ENCODE peak calls at places on chromosomes 4 and X, in ten cellular contexts. One of them, this sample, is unnamed.
A peak's percentile ranks its signal among the peaks of the same experiment; 100 is the strongest.

GRCh38 chr4:10055871-10056270 is 34.6 kb upstream of the SLC2A9 start:
- DNase-seq in right cardiac atrium: no peak
- DNase-seq in aorta: no peak
- DNase-seq in CD4-positive, alpha-beta memory T cell: no peak
- DNase-seq in upper lobe of right lung: no peak
- DNase-seq in mesendoderm: no peak
- DNase-seq in PC-3: no peak
- DNase-seq in tibial artery: no peak
- DNase-seq in suprapubic skin: no peak
- DNase-seq in HepG2: no peak
- DNase-seq in this sample: no peak

GRCh38 chrX:9456250-9457074 is 8.4 kb upstream of the TBL1X start:
- DNase-seq in right cardiac atrium: no peak
- DNase-seq in aorta: no peak
- DNase-seq in CD4-positive, alpha-beta memory T cell: peak; percentile 73
- DNase-seq in upper lobe of right lung: no peak
- DNase-seq in mesendoderm: no peak
- DNase-seq in PC-3: peak; percentile 11
- DNase-seq in tibial artery: no peak
- DNase-seq in suprapubic skin: no peak
- DNase-seq in HepG2: peak; percentile 32
- DNase-seq in this sample: peak; percentile 76

GRCh38 chr4:56388311-56388710 is 1.0 kb upstream of the AASDH start:
- DNase-seq in right cardiac atrium: no peak
- DNase-seq in aorta: no peak
- DNase-seq in CD4-positive, alpha-beta memory T cell: no peak
- DNase-seq in upper lobe of right lung: no peak
- DNase-seq in mesendoderm: no peak
- DNase-seq in PC-3: peak; percentile 22
- DNase-seq in tibial artery: no peak
- DNase-seq in suprapubic skin: no peak
- DNase-seq in HepG2: no peak
- DNase-seq in this sample: no peak

GRCh38 chrX:130981836-130982235 is 76.3 kb upstream of the ARHGAP36 start:
- DNase-seq in right cardiac atrium: no peak
- DNase-seq in aorta: no peak
- DNase-seq in CD4-positive, alpha-beta memory T cell: no peak
- DNase-seq in upper lobe of right lung: no peak
- DNase-seq in mesendoderm: no peak
- DNase-seq in PC-3: no peak
- DNase-seq in tibial artery: no peak
- DNase-seq in suprapubic skin: no peak
- DNase-seq in HepG2: no peak
- DNase-seq in this sample: no peak

GRCh38 chrX:70176938-70177533 is at the start of gene DGAT2L6:
- DNase-seq in right cardiac atrium: no peak
- DNase-seq in aorta: no peak
- DNase-seq in CD4-positive, alpha-beta memory T cell: no peak
- DNase-seq in upper lobe of right lung: no peak
- DNase-seq in mesendoderm: no peak
- DNase-seq in PC-3: no peak
- DNase-seq in tibial artery: no peak
- DNase-seq in suprapubic skin: no peak
- DNase-seq in HepG2: no peak
- DNase-seq in this sample: no peak

GRCh38 chr4:6688879-6689505 is 4.7 kb upstream of the S100P start:
- DNase-seq in right cardiac atrium: peak; percentile 62
- DNase-seq in aorta: peak; percentile 66
- DNase-seq in CD4-positive, alpha-beta memory T cell: peak; percentile 64
- DNase-seq in upper lobe of right lung: no peak
- DNase-seq in mesendoderm: peak; percentile 98
- DNase-seq in PC-3: peak; percentile 92
- DNase-seq in tibial artery: no peak
- DNase-seq in suprapubic skin: no peak
- DNase-seq in HepG2: peak; percentile 91
- DNase-seq in this sample: peak; percentile 41

GRCh38 chr4:140642674-140643437 is 74.1 kb upstream of the UCP1 start:
- DNase-seq in right cardiac atrium: peak; percentile 51
- DNase-seq in aorta: no peak
- DNase-seq in CD4-positive, alpha-beta memory T cell: no peak
- DNase-seq in upper lobe of right lung: no peak
- DNase-seq in mesendoderm: no peak
- DNase-seq in PC-3: no peak
- DNase-seq in tibial artery: no peak
- DNase-seq in suprapubic skin: no peak
- DNase-seq in HepG2: no peak
- DNase-seq in this sample: no peak

GRCh38 chr4:173794662-173795061 is 264.6 kb upstream of the HAND2 start:
- DNase-seq in right cardiac atrium: no peak
- DNase-seq in aorta: no peak
- DNase-seq in CD4-positive, alpha-beta memory T cell: no peak
- DNase-seq in upper lobe of right lung: no peak
- DNase-seq in mesendoderm: no peak
- DNase-seq in PC-3: peak; percentile 4
- DNase-seq in tibial artery: no peak
- DNase-seq in suprapubic skin: no peak
- DNase-seq in HepG2: no peak
- DNase-seq in this sample: no peak

GRCh38 chr4:55947254-55947882 is 1.4 kb upstream of the CEP135 start:
- DNase-seq in right cardiac atrium: no peak
- DNase-seq in aorta: no peak
- DNase-seq in CD4-positive, alpha-beta memory T cell: no peak
- DNase-seq in upper lobe of right lung: no peak
- DNase-seq in mesendoderm: no peak
- DNase-seq in PC-3: no peak
- DNase-seq in tibial artery: no peak
- DNase-seq in suprapubic skin: no peak
- DNase-seq in HepG2: no peak
- DNase-seq in this sample: no peak

GRCh38 chr4:17335371-17335770 is 176.5 kb downstream of the QDPR start:
- DNase-seq in right cardiac atrium: no peak
- DNase-seq in aorta: no peak
- DNase-seq in CD4-positive, alpha-beta memory T cell: no peak
- DNase-seq in upper lobe of right lung: no peak
- DNase-seq in mesendoderm: no peak
- DNase-seq in PC-3: no peak
- DNase-seq in tibial artery: no peak
- DNase-seq in suprapubic skin: no peak
- DNase-seq in HepG2: no peak
- DNase-seq in this sample: no peak

DNA sequence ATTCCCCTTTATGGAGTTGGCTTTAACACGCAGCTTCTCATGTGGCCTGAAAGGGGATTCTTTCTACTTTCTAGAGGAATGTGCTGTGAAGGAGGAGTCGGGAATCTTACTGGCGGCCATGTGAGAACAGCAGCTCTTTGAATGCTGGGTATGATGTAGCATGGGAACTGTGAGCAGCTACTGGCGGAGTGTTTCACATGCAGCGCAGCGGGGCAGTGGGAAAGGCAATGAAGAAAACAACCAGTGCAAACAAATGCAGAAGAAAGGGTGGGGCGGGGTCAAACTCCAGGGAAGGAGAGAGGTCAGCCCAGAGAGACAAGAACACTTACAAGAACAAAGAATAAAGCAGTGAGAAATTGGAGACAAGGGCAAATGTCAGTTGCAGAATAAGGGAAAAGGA is 363.8 kb upstream of the FTHL17 start:
- DNase-seq in right cardiac atrium: peak; percentile 48
- DNase-seq in aorta: no peak
- DNase-seq in CD4-positive, alpha-beta memory T cell: no peak
- DNase-seq in upper lobe of right lung: no peak
- DNase-seq in mesendoderm: peak; percentile 95
- DNase-seq in PC-3: no peak
- DNase-seq in tibial artery: no peak
- DNase-seq in suprapubic skin: no peak
- DNase-seq in HepG2: no peak
- DNase-seq in this sample: no peak
- H3K27ac ChIP-seq in right cardiac atrium: no peak overlapping the region
- H3K27ac ChIP-seq in aorta: no peak overlapping the region
- H3K27ac ChIP-seq in CD4-positive, alpha-beta memory T cell: no peak overlapping the region
- H3K27ac ChIP-seq in upper lobe of right lung: no peak overlapping the region
- H3K27ac ChIP-seq in mesendoderm: no peak overlapping the region
- H3K27ac ChIP-seq in PC-3: no peak overlapping the region
- H3K27ac ChIP-seq in tibial artery: no peak overlapping the region
- H3K27ac ChIP-seq in suprapubic skin: no peak overlapping the region
- H3K27ac ChIP-seq in HepG2: no peak overlapping the region
- H3K27ac ChIP-seq in this sample: no peak overlapping the region

DNA sequence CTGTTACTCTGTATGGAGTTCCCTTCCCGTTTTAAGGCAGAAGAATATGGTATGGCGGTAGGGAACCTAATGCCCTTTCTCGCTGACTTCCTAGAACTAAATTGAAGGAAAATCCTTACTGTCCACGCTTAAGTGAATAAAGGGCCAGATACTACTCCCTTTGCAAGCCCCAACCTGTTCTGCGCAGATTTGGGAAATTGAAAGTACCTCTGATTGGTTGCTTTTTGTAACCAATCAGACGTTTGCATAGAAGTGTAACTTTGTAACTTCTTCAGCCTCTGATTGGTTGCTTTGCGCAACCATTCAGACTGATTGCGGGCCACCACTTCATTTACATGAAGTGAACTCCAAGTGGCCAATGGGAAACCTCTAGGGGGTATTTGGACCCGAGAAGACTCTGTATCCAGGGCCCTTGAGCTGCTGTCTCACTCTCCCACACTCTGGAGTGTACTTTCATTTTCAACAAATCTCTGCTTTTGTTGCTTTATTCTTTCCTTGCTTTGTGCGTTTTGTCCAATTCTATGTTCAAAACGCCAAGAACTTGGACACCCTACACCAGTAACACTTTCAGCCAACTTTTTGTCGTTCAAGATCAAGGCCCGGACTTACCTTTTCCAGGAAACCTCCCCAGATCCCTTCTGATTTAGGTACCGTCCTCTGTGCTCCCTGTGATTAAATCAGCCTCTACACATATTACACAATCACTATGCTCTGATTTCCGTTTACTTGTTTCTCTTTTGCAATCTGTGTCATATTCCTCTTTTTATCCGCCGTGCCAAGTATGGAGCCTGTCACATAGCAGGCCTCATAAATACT is 1.0 kb upstream of the TMEM33 start:
- DNase-seq in right cardiac atrium: no peak
- DNase-seq in aorta: peak; percentile 59
- DNase-seq in CD4-positive, alpha-beta memory T cell: no peak
- DNase-seq in upper lobe of right lung: no peak
- DNase-seq in mesendoderm: no peak
- DNase-seq in PC-3: no peak
- DNase-seq in tibial artery: no peak
- DNase-seq in suprapubic skin: no peak
- DNase-seq in HepG2: peak; percentile 96
- DNase-seq in this sample: no peak
- H3K4me3 ChIP-seq in right cardiac atrium: peak overlapping the region; percentile 85
- H3K4me3 ChIP-seq in aorta: no peak overlapping the region
- H3K4me3 ChIP-seq in CD4-positive, alpha-beta memory T cell: no peak overlapping the region
- H3K4me3 ChIP-seq in upper lobe of right lung: peak overlapping the region; percentile 96
- H3K4me3 ChIP-seq in mesendoderm: no peak overlapping the region
- H3K4me3 ChIP-seq in PC-3: peak overlapping the region; percentile 88
- H3K4me3 ChIP-seq in tibial artery: peak overlapping the region; percentile 82
- H3K4me3 ChIP-seq in suprapubic skin: peak overlapping the region; percentile 95
- H3K4me3 ChIP-seq in HepG2: peak overlapping the region; percentile 94
- H3K4me3 ChIP-seq in this sample: peak overlapping the region; percentile 90

GRCh38 chrX:18426004-18426320 is 554 bp downstream of the CDKL5 start:
- DNase-seq in right cardiac atrium: no peak
- DNase-seq in aorta: no peak
- DNase-seq in CD4-positive, alpha-beta memory T cell: no peak
- DNase-seq in upper lobe of right lung: no peak
- DNase-seq in mesendoderm: no peak
- DNase-seq in PC-3: no peak
- DNase-seq in tibial artery: no peak
- DNase-seq in suprapubic skin: no peak
- DNase-seq in HepG2: no peak
- DNase-seq in this sample: no peak
- H3K27ac ChIP-seq in right cardiac atrium: peak overlapping the region; percentile 68
- H3K27ac ChIP-seq in aorta: no peak overlapping the region
- H3K27ac ChIP-seq in CD4-positive, alpha-beta memory T cell: peak overlapping the region; percentile 67
- H3K27ac ChIP-seq in upper lobe of right lung: peak overlapping the region; percentile 81
- H3K27ac ChIP-seq in mesendoderm: no peak overlapping the region
- H3K27ac ChIP-seq in PC-3: no peak overlapping the region
- H3K27ac ChIP-seq in tibial artery: peak overlapping the region; percentile 83
- H3K27ac ChIP-seq in suprapubic skin: peak overlapping the region; percentile 80
- H3K27ac ChIP-seq in HepG2: peak overlapping the region; percentile 68
- H3K27ac ChIP-seq in this sample: peak overlapping the region; percentile 74

GRCh38 chr4:80006935-80007744 is 65.9 kb downstream of the ANTXR2 start:
- DNase-seq in right cardiac atrium: no peak
- DNase-seq in aorta: no peak
- DNase-seq in CD4-positive, alpha-beta memory T cell: peak; percentile 36
- DNase-seq in upper lobe of right lung: no peak
- DNase-seq in mesendoderm: peak; percentile 83
- DNase-seq in PC-3: no peak
- DNase-seq in tibial artery: peak; percentile 22
- DNase-seq in suprapubic skin: no peak
- DNase-seq in HepG2: peak; percentile 76
- DNase-seq in this sample: peak; percentile 76

GRCh38 chr4:80007745-80008149 is 65.3 kb downstream of the ANTXR2 start:
- DNase-seq in right cardiac atrium: no peak
- DNase-seq in aorta: no peak
- DNase-seq in CD4-positive, alpha-beta memory T cell: no peak
- DNase-seq in upper lobe of right lung: no peak
- DNase-seq in mesendoderm: no peak
- DNase-seq in PC-3: peak; percentile 64
- DNase-seq in tibial artery: no peak
- DNase-seq in suprapubic skin: no peak
- DNase-seq in HepG2: no peak
- DNase-seq in this sample: no peak

GRCh38 chr4:80008971-80009370 is 64.1 kb downstream of the ANTXR2 start:
- DNase-seq in right cardiac atrium: no peak
- DNase-seq in aorta: no peak
- DNase-seq in CD4-positive, alpha-beta memory T cell: no peak
- DNase-seq in upper lobe of right lung: no peak
- DNase-seq in mesendoderm: no peak
- DNase-seq in PC-3: no peak
- DNase-seq in tibial artery: no peak
- DNase-seq in suprapubic skin: no peak
- DNase-seq in HepG2: no peak
- DNase-seq in this sample: no peak

GRCh38 chr4:80010316-80010715 is 62.7 kb downstream of the ANTXR2 start:
- DNase-seq in right cardiac atrium: no peak
- DNase-seq in aorta: no peak
- DNase-seq in CD4-positive, alpha-beta memory T cell: no peak
- DNase-seq in upper lobe of right lung: no peak
- DNase-seq in mesendoderm: no peak
- DNase-seq in PC-3: no peak
- DNase-seq in tibial artery: no peak
- DNase-seq in suprapubic skin: no peak
- DNase-seq in HepG2: no peak
- DNase-seq in this sample: no peak

DNA sequence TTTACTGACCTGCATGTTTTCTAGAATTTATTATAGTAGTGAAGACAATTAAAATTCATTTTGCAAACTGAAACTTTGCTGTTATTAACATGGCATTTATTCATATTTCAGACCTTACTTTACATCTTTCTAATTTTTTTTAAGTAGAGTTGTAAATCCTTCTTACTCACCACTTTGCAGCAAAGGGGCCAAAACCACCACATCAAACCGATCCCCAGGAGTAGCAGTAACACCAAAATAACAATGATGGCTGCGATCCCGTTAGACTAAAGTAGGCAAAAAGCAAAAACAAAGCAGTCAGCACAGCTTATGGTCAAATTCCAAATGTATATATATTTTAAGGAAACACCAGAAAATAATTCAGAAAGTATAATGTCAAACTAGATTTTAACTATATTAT is 64.7 kb downstream of the ANTXR2 start:
- DNase-seq in right cardiac atrium: no peak
- DNase-seq in aorta: no peak
- DNase-seq in CD4-positive, alpha-beta memory T cell: no peak
- DNase-seq in upper lobe of right lung: no peak
- DNase-seq in mesendoderm: no peak
- DNase-seq in PC-3: no peak
- DNase-seq in tibial artery: no peak
- DNase-seq in suprapubic skin: no peak
- DNase-seq in HepG2: no peak
- DNase-seq in this sample: no peak
- H3K4me3 ChIP-seq in right cardiac atrium: no peak overlapping the region
- H3K4me3 ChIP-seq in aorta: no peak overlapping the region
- H3K4me3 ChIP-seq in CD4-positive, alpha-beta memory T cell: no peak overlapping the region
- H3K4me3 ChIP-seq in upper lobe of right lung: no peak overlapping the region
- H3K4me3 ChIP-seq in mesendoderm: no peak overlapping the region
- H3K4me3 ChIP-seq in PC-3: no peak overlapping the region
- H3K4me3 ChIP-seq in tibial artery: no peak overlapping the region
- H3K4me3 ChIP-seq in suprapubic skin: no peak overlapping the region
- H3K4me3 ChIP-seq in HepG2: no peak overlapping the region
- H3K4me3 ChIP-seq in this sample: peak overlapping the region; percentile 37

This sample was measured in CD4-positive, CD25-positive, alpha-beta regulatory T cell.